ENCODE peak calls at places on chromosomes 2 and 18, in five cellular contexts. E, V, Y, C and L are unnamed samples.

GRCh38 chr2:177245010-177245422 is 19.5 kb downstream of the NFE2L2 start:
- DNase-seq in E (no peak), V (no peak), C (peak), Y (peak), L (peak)

GRCh38 chr18:42860011-42860410 is 255.5 kb downstream of the RIT2 start:
- DNase-seq in E (no peak), C (peak), Y (no peak), V (no peak), L (no peak)

GRCh38 chr2:219119422-219120043 is 41.1 kb downstream of the NHEJ1 start:
- DNase-seq in E (peak), C (peak), Y (no peak), V (peak), L (peak)

GRCh38 chr2:86753606-86754005 is 33.5 kb downstream of the RMND5A start:
- DNase-seq in E (no peak), V (no peak), C (no peak), Y (no peak), L (no peak)

GRCh38 chr2:160425394-160425793 is 68.2 kb downstream of the RBMS1 start:
- DNase-seq in Y (no peak), V (no peak), E (no peak), C (peak), L (no peak)

GRCh38 chr18:65725421-65726050 is 25.3 kb upstream of the CDH7 start:
- DNase-seq in E (peak), Y (peak), C (peak), V (peak), L (peak)

GRCh38 chr2:197241590-197241989 is 69.0 kb downstream of the ANKRD44 start:
- DNase-seq in V (no peak), E (no peak), Y (no peak), C (no peak), L (no peak)

GRCh38 chr2:54454548-54454921 is 1.6 kb upstream of the SPTBN1 start:
- DNase-seq in C (no peak), Y (no peak), V (no peak), E (no peak), L (no peak)

GRCh38 chr2:197298609-197299008 is 12.0 kb downstream of the ANKRD44 start:
- DNase-seq in V (no peak), E (no peak), C (no peak), Y (no peak), L (no peak)

GRCh38 chr2:24512404-24512803 is 21.4 kb downstream of the NCOA1 start:
- DNase-seq in E (no peak), C (no peak), V (no peak), Y (no peak), L (no peak)
- H2BK12ac ChIP-seq in E (no peak), C (no peak), V (no peak), Y (no peak), L (no peak)

GRCh38 chr18:31983020-31983419 is 35.6 kb upstream of the RNF125 start:
- DNase-seq in E (no peak), Y (no peak), C (no peak), V (no peak), L (no peak)
- H4K8ac ChIP-seq in E (no peak), Y (no peak), C (no peak), V (no peak), L (no peak)

GRCh38 chr2:144378551-144378950 is 141.4 kb downstream of the ZEB2 start:
- DNase-seq in E (no peak), C (no peak), V (no peak), Y (no peak), L (no peak)

GRCh38 chr2:144381716-144382115 is 138.2 kb downstream of the ZEB2 start:
- DNase-seq in V (no peak), Y (no peak), E (no peak), C (no peak), L (no peak)

GRCh38 chr2:144379891-144380311 is 140.0 kb downstream of the ZEB2 start:
- DNase-seq in C (no peak), V (no peak), E (no peak), Y (no peak), L (no peak)

GRCh38 chr2:144383571-144383970 is 136.3 kb downstream of the ZEB2 start:
- DNase-seq in Y (no peak), V (no peak), E (no peak), C (no peak), L (no peak)

DNA sequence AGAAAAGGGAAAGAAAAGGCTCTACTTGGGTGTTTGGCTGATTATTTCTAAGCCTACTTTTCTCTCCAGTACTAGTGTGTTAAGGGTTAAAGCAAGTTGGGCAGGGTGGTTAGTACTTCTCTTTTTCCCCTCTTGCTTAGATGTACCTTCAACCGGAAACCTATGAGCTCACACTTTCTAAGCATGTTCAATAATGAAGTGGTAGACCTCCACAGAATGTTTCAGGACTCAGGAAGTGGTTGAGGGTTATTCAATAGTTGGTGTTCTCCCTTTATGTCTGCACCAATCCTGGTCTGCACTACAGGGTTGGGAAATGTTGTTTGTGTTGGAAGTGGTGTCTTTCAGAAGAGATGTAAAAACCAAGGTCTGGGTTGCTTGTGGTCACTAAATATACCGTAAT is 137.1 kb downstream of the ZEB2 start:
- DNase-seq in C (no peak), Y (no peak), V (no peak), E (no peak), L (no peak)
- H2BK12ac ChIP-seq in C (no peak), Y (no peak), V (no peak), E (no peak), L (no peak)

DNA sequence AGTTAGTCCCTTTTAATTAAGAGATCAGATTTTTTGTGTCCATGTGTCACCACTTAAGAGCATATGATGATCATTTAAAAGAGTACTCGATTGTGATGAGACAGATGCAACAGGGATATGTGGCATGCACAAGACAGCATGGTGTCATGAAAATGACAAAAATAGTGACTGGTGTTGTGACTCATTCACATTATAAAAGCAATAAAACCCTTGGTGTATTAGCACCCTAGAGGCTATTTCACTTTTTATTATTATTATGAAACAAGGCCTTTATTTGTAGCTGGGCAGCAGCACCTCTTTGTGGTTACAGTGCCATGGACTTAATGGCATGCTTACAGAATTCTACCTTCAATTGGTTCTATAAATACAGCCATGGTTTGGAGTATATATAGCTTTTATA is 1296.0 kb upstream of the ZEB2 start:
- DNase-seq in C (no peak), E (no peak), V (no peak), Y (no peak), L (no peak)
- H4K8ac ChIP-seq in C (no peak), E (no peak), V (no peak), Y (no peak), L (no peak)

GRCh38 chr2:33777791-33778190 is 178.7 kb upstream of the FAM98A start:
- DNase-seq in E (no peak), C (no peak), V (no peak), Y (no peak), L (no peak)
- H2BK12ac ChIP-seq in E (no peak), C (no peak), V (no peak), Y (no peak), L (no peak)

GRCh38 chr2:73232471-73233153 is 427 bp downstream of the PRADC1 start:
- DNase-seq in V (no peak), E (no peak), Y (no peak), C (no peak), L (no peak)
- H4K8ac ChIP-seq in V (no peak), E (no peak), Y (no peak), C (no peak), L (peak)

GRCh38 chr18:13672657-13673056 is 53.7 kb downstream of the FAM210A start:
- DNase-seq in E (no peak), C (no peak), V (no peak), Y (no peak), L (no peak)

GRCh38 chr18:13681701-13682100 is 44.7 kb downstream of the FAM210A start:
- DNase-seq in E (no peak), V (no peak), Y (no peak), C (no peak), L (no peak)

GRCh38 chr18:13680612-13681011 is 45.7 kb downstream of the FAM210A start:
- DNase-seq in C (no peak), E (peak), V (no peak), Y (peak), L (peak)

GRCh38 chr18:13676499-13676898 is 49.9 kb downstream of the FAM210A start:
- DNase-seq in E (no peak), Y (no peak), C (no peak), V (no peak), L (no peak)
- H2BK12ac ChIP-seq in E (no peak), Y (no peak), C (no peak), V (no peak), L (no peak)

GRCh38 chr2:98704499-98705332 is 26.2 kb downstream of the MGAT4A start:
- DNase-seq in E (no peak), C (no peak), V (no peak), Y (no peak), L (no peak)

GRCh38 chr2:98702127-98702802 is 28.7 kb downstream of the MGAT4A start:
- DNase-seq in E (no peak), C (no peak), Y (no peak), V (no peak), L (no peak)

GRCh38 chr2:98701230-98701629 is 29.7 kb downstream of the MGAT4A start:
- DNase-seq in C (no peak), Y (no peak), V (no peak), E (no peak), L (no peak)

GRCh38 chr2:98703738-98704137 is 27.2 kb downstream of the MGAT4A start:
- DNase-seq in Y (no peak), C (no peak), E (no peak), V (no peak), L (no peak)

GRCh38 chr2:98702896-98703620 is 27.9 kb downstream of the MGAT4A start:
- DNase-seq in C (no peak), Y (no peak), E (no peak), V (no peak), L (no peak)
- H4K8ac ChIP-seq in C (no peak), Y (no peak), E (no peak), V (no peak), L (no peak)

DNA sequence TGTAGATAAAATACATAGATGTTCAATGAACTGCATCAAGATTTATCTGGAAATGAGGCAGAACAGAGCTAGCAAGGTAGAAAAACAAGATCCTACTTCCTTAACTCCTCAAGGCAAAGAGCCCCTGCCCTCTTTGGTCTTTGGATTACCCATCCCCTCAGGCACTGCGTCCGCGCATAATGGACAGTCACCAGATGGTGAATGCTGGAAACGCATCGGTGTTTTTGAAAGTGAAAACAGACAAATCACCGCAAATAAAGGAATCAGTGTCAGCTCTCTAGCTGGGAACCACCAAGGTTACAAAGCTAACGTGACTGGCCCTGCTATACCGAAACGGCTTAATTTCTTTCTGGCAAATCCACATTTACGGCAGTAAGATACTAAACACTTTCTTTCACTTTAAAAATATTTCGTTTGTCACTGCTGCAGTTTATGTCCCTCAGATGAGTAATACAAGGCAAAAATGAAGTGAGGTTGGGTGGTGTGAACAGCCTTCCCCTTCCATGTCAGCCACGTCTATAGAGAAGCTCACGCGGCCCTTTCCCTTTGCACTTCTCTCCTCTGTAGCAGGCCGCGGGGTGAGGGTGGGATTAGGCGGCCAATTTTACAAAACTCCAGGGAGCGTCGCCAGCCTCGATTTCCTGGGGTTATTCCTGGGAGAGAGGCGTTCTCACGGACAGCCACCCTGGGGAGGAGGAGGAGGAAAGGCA is 620 bp upstream of the GALR1 start:
- DNase-seq in C (peak), V (peak), E (no peak), Y (no peak), L (no peak)
- H2BK12ac ChIP-seq in C (no peak), V (no peak), E (no peak), Y (no peak), L (no peak)